ENCODE peak calls at places on chromosomes 11 and 22, in eight cellular contexts. H is osteocyte, V is lower leg skin, P is OCI-M1, L is NCI-H510A treated with DMSO at 0.1 percent for 48 hours, W is AG20443, B is cardiac muscle cell, X is NCI-H1105 treated with DMSO at 0.1 percent for 48 hours. U is an unnamed sample.

GRCh38 chr11:19805346-19805745 is 92.7 kb downstream of the NAV2 start:
- DNase-seq in H (no peak), V (no peak), P (no peak), L (no peak), W (no peak), B (no peak), X (no peak), U (no peak)

GRCh38 chr11:94869186-94869585 is 101.0 kb downstream of the AMOTL1 start:
- DNase-seq in H (no peak), V (peak; percentile 9), P (no peak), L (no peak), W (no peak), B (no peak), X (no peak), U (no peak)

GRCh38 chr11:6655790-6656580 is at the start of gene DCHS1:
- DNase-seq in H (no peak), V (no peak), P (no peak), L (no peak), W (peak; percentile 62), B (peak; percentile 27), X (peak; percentile 33), U (no peak)

GRCh38 chr11:119155733-119156492 is 7.1 kb downstream of the ABCG4 start:
- DNase-seq in H (no peak), V (no peak), P (peak; percentile 53), L (peak; percentile 24), W (peak; percentile 44), B (no peak), X (no peak), U (no peak)

GRCh38 chr22:44541671-44542319 is 43.8 kb upstream of the RTL6 start:
- DNase-seq in H (no peak), V (no peak), P (no peak), L (no peak), W (no peak), B (no peak), X (no peak), U (no peak)

GRCh38 chr22:44453441-44454112 is 44.5 kb downstream of the RTL6 start:
- DNase-seq in H (peak; percentile 51), V (no peak), P (no peak), L (no peak), W (no peak), B (no peak), X (no peak), U (no peak)

GRCh38 chr11:84310261-84310660 is 1024.1 kb upstream of the CCDC90B start:
- DNase-seq in H (no peak), V (no peak), P (no peak), L (no peak), W (no peak), B (peak; percentile 5), X (no peak), U (no peak)

GRCh38 chr22:29146101-29146560 is 59.6 kb upstream of the EMID1 start:
- DNase-seq in H (no peak), V (no peak), P (no peak), L (no peak), W (no peak), B (no peak), X (no peak), U (no peak)

GRCh38 chr11:129995163-129995562 is 7.5 kb downstream of the PRDM10 start:
- DNase-seq in H (no peak), V (no peak), P (no peak), L (no peak), W (no peak), B (no peak), X (no peak), U (no peak)

GRCh38 chr11:122797651-122798050 is 40.6 kb upstream of the CRTAM start:
- DNase-seq in H (no peak), V (no peak), P (no peak), L (no peak), W (no peak), B (peak; percentile 49), X (no peak), U (no peak)

GRCh38 chr11:65315204-65315865 is 669 bp downstream of the CDC42EP2 start:
- DNase-seq in H (peak; percentile 95), V (no peak), P (peak; percentile 84), L (peak; percentile 76), W (peak; percentile 68), B (peak; percentile 80), X (peak; percentile 78), U (peak; percentile 66)

GRCh38 chr22:46055851-46056168 is 78.8 kb upstream of the WNT7B start:
- DNase-seq in H (no peak), V (no peak), P (peak; percentile 68), L (no peak), W (no peak), B (no peak), X (no peak), U (no peak)